ENCODE peak calls at places on chromosomes 1 and 21, in five cellular contexts. S, G, C, Q and K are unnamed samples.

GRCh38 chr1:161044535-161044907 is 1.3 kb downstream of the USF1 start:
- DNase-seq in S (no peak), G (no peak), C (peak; percentile 20), Q (no peak), K (no peak)

GRCh38 chr1:118535901-118536300 is 350.9 kb upstream of the SPAG17 start:
- DNase-seq in S (no peak), G (no peak), C (no peak), Q (no peak), K (no peak)

GRCh38 chr1:226094451-226094850 is 31.9 kb downstream of the H3-3A start:
- DNase-seq in S (no peak), G (no peak), C (no peak), Q (no peak), K (no peak)

GRCh38 chr1:198545156-198545555 is 4.7 kb upstream of the ATP6V1G3 start:
- DNase-seq in S (no peak), G (no peak), C (no peak), Q (no peak), K (no peak)

GRCh38 chr1:1232224-1232800 is at the start of gene B3GALT6:
- DNase-seq in S (no peak), G (no peak), C (no peak), Q (no peak), K (no peak)

GRCh38 chr1:47432071-47433036 is 5.5 kb upstream of the FOXD2 start:
- DNase-seq in S (peak; percentile 88), G (peak; percentile 94), C (peak; percentile 87), Q (peak; percentile 94), K (no peak)

GRCh38 chr1:24216254-24216653 is 29.2 kb upstream of the IFNLR1 start:
- DNase-seq in S (no peak), G (no peak), C (no peak), Q (no peak), K (no peak)

GRCh38 chr1:174769961-174770549 is 229.7 kb upstream of the CACYBP start:
- DNase-seq in S (no peak), G (no peak), C (peak; percentile 66), Q (peak; percentile 26), K (peak; percentile 18)

GRCh38 chr1:82994866-82995370 is 1004.0 kb downstream of the TTLL7 start:
- DNase-seq in S (no peak), G (no peak), C (peak; percentile 26), Q (no peak), K (no peak)

GRCh38 chr1:30335389-30335996 is 387.9 kb downstream of the MATN1 start:
- DNase-seq in S (peak; percentile 34), G (no peak), C (no peak), Q (no peak), K (no peak)

GRCh38 chr1:30321216-30321910 is 402.0 kb downstream of the MATN1 start:
- DNase-seq in S (peak; percentile 23), G (no peak), C (no peak), Q (no peak), K (no peak)

GRCh38 chr1:63915121-63915520 is 141.3 kb downstream of the ROR1 start:
- DNase-seq in S (no peak), G (no peak), C (peak; percentile 58), Q (no peak), K (no peak)

GRCh38 chr1:117695796-117696505 is 90.1 kb downstream of the TENT5C start:
- DNase-seq in S (peak; percentile 80), G (no peak), C (peak; percentile 88), Q (no peak), K (peak; percentile 88)

GRCh38 chr21:45848352-45848751 is 133.2 kb upstream of the COL6A1 start:
- DNase-seq in S (no peak), G (no peak), C (no peak), Q (no peak), K (no peak)

GRCh38 chr1:24526940-24527542 is 24.4 kb downstream of the RCAN3 start:
- DNase-seq in S (no peak), G (peak; percentile 17), C (peak; percentile 58), Q (no peak), K (no peak)

GRCh38 chr1:199243423-199244061 is 604.7 kb downstream of the PTPRC start:
- DNase-seq in S (no peak), G (no peak), C (peak; percentile 45), Q (peak; percentile 60), K (no peak)

GRCh38 chr1:117735045-117735992 is 129.5 kb downstream of the TENT5C start:
- DNase-seq in S (no peak), G (peak; percentile 16), C (peak; percentile 65), Q (peak; percentile 59), K (peak; percentile 18)

GRCh38 chr1:165900576-165901380 is 73.4 kb downstream of the UCK2 start:
- DNase-seq in S (peak; percentile 71), G (no peak), C (peak; percentile 55), Q (no peak), K (no peak)

GRCh38 chr1:207997486-207998268 is 86.8 kb upstream of the CD34 start:
- DNase-seq in S (peak; percentile 77), G (peak; percentile 85), C (peak; percentile 84), Q (peak; percentile 81), K (no peak)

GRCh38 chr1:65265296-65266271 is 43.8 kb upstream of the DNAJC6 start:
- DNase-seq in S (peak; percentile 67), G (no peak), C (peak; percentile 84), Q (peak; percentile 86), K (no peak)

GRCh38 chr21:45291613-45292398 is 4.1 kb upstream of the POFUT2 start:
- DNase-seq in S (peak; percentile 74), G (no peak), C (no peak), Q (no peak), K (no peak)

GRCh38 chr1:98355656-98356384 is 305.7 kb upstream of the SNX7 start:
- DNase-seq in S (no peak), G (no peak), C (peak; percentile 66), Q (no peak), K (no peak)

GRCh38 chr1:212938846-212939245 is 11.5 kb upstream of the VASH2 start:
- DNase-seq in S (no peak), G (no peak), C (no peak), Q (no peak), K (no peak)

GRCh38 chr1:160338580-160338979 is 4.5 kb downstream of the COPA start:
- DNase-seq in S (no peak), G (no peak), C (no peak), Q (no peak), K (no peak)

GRCh38 chr1:94654919-94655318 is 113.4 kb upstream of the F3 start:
- DNase-seq in S (no peak), G (no peak), C (no peak), Q (no peak), K (no peak)

GRCh38 chr1:26721669-26722355 is 26.0 kb downstream of the ARID1A start:
- DNase-seq in S (no peak), G (no peak), C (peak; percentile 37), Q (no peak), K (no peak)

GRCh38 chr1:24970399-24970753 is 40.3 kb upstream of the RUNX3 start:
- DNase-seq in S (no peak), G (no peak), C (peak; percentile 14), Q (peak; percentile 9), K (no peak)

GRCh38 chr1:15243275-15244043 is 3.6 kb upstream of the FHAD1 start:
- DNase-seq in S (no peak), G (no peak), C (no peak), Q (peak; percentile 58), K (no peak)

GRCh38 chr21:32330784-32331311 is 32.2 kb downstream of the MRAP start:
- DNase-seq in S (no peak), G (no peak), C (no peak), Q (no peak), K (no peak)

GRCh38 chr1:155080250-155081228 is 1.9 kb downstream of the EFNA3 start:
- DNase-seq in S (no peak), G (no peak), C (peak; percentile 27), Q (peak; percentile 97), K (no peak)

GRCh38 chr1:26946270-26946669 is 14.0 kb downstream of the KDF1 start:
- DNase-seq in S (no peak), G (no peak), C (peak; percentile 37), Q (no peak), K (no peak)

GRCh38 chr1:62082456-62083363 is 111.9 kb upstream of the L1TD1 start:
- DNase-seq in S (no peak), G (peak; percentile 38), C (peak; percentile 73), Q (peak; percentile 47), K (no peak)

GRCh38 chr1:114338491-114338890 is 172.5 kb downstream of the TRIM33 start:
- DNase-seq in S (no peak), G (no peak), C (no peak), Q (no peak), K (no peak)
- H3K4me3 ChIP-seq in S (no peak overlapping the region), G (no peak overlapping the region), C (no peak overlapping the region), Q (no peak overlapping the region), K (no peak overlapping the region)

DNA sequence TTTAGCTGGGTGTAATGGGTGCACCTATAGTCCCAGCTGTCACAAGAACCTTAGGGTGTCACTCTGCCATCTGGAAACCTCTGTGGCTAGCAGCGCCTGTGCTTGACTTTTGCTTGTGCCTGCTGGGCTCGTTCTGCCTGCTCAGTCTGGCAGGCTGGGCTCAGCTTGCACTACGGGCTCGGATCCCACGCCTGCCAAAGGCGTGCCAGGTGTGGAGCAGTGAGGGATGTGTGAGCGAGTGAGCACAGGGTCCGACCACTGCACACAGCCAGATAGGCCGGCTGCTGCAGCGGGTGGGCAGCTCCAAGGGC is 2.8 kb upstream of the LSM10 start:
- DNase-seq in S (no peak), G (no peak), C (no peak), Q (peak; percentile 2), K (no peak)
- H3K4me3 ChIP-seq in S (peak overlapping the region; percentile 20), G (no peak overlapping the region), C (peak overlapping the region; percentile 15), Q (peak overlapping the region; percentile 60), K (no peak overlapping the region)

DNA sequence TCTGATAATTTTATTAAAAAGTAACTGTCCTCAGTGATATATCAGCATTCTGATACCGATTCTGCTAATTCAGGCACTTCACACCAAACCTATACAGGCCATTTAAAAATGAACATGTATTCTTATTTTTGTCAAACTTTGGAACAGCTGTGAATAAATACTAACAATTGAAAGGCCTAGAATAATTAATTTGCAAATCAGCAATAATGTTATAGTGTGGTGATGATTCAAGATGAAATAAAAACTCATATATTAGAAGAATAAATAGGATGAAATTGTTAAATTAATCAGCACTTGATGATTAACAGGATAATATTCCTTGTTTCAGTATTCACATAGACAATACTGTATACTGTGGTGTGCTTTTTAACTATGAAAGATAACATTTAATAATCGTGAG is 9.9 kb downstream of the CDKN2C start:
- DNase-seq in S (no peak), G (no peak), C (no peak), Q (no peak), K (no peak)
- H3K4me3 ChIP-seq in S (peak overlapping the region; percentile 98), G (no peak overlapping the region), C (peak overlapping the region; percentile 71), Q (no peak overlapping the region), K (no peak overlapping the region)

GRCh38 chr1:200364831-200365230 is 45.0 kb downstream of the ZNF281 start:
- DNase-seq in S (no peak), G (no peak), C (peak; percentile 65), Q (no peak), K (no peak)
- H3K4me3 ChIP-seq in S (no peak overlapping the region), G (no peak overlapping the region), C (no peak overlapping the region), Q (no peak overlapping the region), K (no peak overlapping the region)

DNA sequence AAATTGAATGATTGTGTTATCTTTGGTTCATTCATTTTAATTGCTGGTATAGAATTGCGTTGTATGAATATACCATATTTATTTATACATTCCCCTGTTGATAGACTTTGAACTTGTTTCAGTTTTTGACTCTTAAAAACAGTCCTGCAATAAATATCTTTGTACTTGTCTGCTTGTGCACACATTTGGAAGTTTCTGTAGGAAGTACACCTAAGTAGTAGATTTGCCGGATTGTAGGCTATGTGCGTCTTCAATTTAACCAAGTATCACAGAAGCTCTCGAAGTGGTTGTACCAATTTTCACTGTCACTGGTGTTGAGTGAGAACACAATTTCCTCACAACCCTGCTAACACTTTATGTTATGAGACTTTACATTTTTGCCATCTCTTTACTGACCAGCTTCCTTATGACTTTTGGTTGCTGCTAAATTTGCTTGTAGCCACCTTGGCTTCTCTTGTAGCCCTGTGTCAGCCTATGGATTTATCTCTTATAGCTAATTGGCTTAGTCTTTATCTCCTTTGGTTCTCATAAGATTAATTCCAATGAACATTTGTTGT is 2.2 kb downstream of the TTC3 start:
- DNase-seq in S (no peak), G (no peak), C (no peak), Q (no peak), K (no peak)
- H3K4me3 ChIP-seq in S (no peak overlapping the region), G (no peak overlapping the region), C (peak overlapping the region; percentile 92), Q (no peak overlapping the region), K (no peak overlapping the region)